ENCODE peak calls at places on chromosome 4, in six cellular contexts. Q is stimulated activated CD4-positive, alpha-beta T cell treated with anti-CD3 and anti-CD28 coated beads, Interleukin-1b, Interleukin-23, amount 100 ng/mL, for 4 hours; M is amniotic epithelial cell; Z is NCI-H2107; L is AG04449; T is stimulated activated CD8-positive, alpha-beta memory T cell treated with anti-CD3 and anti-CD28 coated beads, Interleukin-15, amount 100 ng/mL, for 4 hours. R is an unnamed sample.

GRCh38 chr4:70994387-70995099 is 1.1 kb downstream of the DCK start:
- DNase-seq in Q (no peak), M (no peak), Z (no peak), L (no peak), T (no peak), R (peak; percentile 1)

GRCh38 chr4:10926025-10926424 is 241.5 kb upstream of the CLNK start:
- DNase-seq in Q (no peak), M (no peak), Z (no peak), L (no peak), T (no peak), R (no peak)

GRCh38 chr4:176579233-176579632 is 213.5 kb downstream of the VEGFC start:
- DNase-seq in Q (no peak), M (no peak), Z (no peak), L (no peak), T (no peak), R (no peak)

GRCh38 chr4:3199661-3200422 is 49.1 kb upstream of the MSANTD1 start:
- DNase-seq in Q (no peak), M (peak; percentile 33), Z (no peak), L (no peak), T (no peak), R (no peak)

GRCh38 chr4:135269125-135269772 is 1067.7 kb upstream of the PABPC4L start:
- DNase-seq in Q (no peak), M (no peak), Z (no peak), L (no peak), T (no peak), R (no peak)

GRCh38 chr4:152996101-152996500 is 60.0 kb downstream of the FHDC1 start:
- DNase-seq in Q (no peak), M (no peak), Z (no peak), L (no peak), T (no peak), R (peak; percentile 9)

GRCh38 chr4:169142390-169142789 is 128.4 kb downstream of the SH3RF1 start:
- DNase-seq in Q (no peak), M (no peak), Z (no peak), L (no peak), T (no peak), R (no peak)

GRCh38 chr4:138560448-138560847 is 318.3 kb upstream of the SLC7A11 start:
- DNase-seq in Q (no peak), M (no peak), Z (no peak), L (no peak), T (no peak), R (no peak)

GRCh38 chr4:184826315-184827266 is 823 bp upstream of the ACSL1 start:
- DNase-seq in Q (peak; percentile 46), M (peak; percentile 46), Z (no peak), L (no peak), T (peak; percentile 41), R (no peak)

GRCh38 chr4:173333658-173334084 is 487 bp downstream of the HMGB2 start:
- DNase-seq in Q (peak; percentile 30), M (no peak), Z (no peak), L (no peak), T (peak; percentile 7), R (peak; percentile 58)

GRCh38 chr4:26753642-26754041 is 107.0 kb upstream of the STIM2 start:
- DNase-seq in Q (no peak), M (peak; percentile 10), Z (peak; percentile 0), L (no peak), T (no peak), R (no peak)

GRCh38 chr4:139617702-139618490 is 47.7 kb upstream of the MGST2 start:
- DNase-seq in Q (no peak), M (peak; percentile 27), Z (no peak), L (no peak), T (no peak), R (peak; percentile 64)

GRCh38 chr4:55635760-55636621 is at the start of gene NMU:
- DNase-seq in Q (peak; percentile 5), M (no peak), Z (peak; percentile 35), L (no peak), T (no peak), R (no peak)

GRCh38 chr4:169254546-169254983 is 16.2 kb downstream of the SH3RF1 start:
- DNase-seq in Q (no peak), M (peak; percentile 79), Z (no peak), L (no peak), T (no peak), R (peak; percentile 39)

GRCh38 chr4:175298119-175298518 is 380.0 kb downstream of the ADAM29 start:
- DNase-seq in Q (no peak), M (peak; percentile 58), Z (no peak), L (no peak), T (no peak), R (peak; percentile 22)

GRCh38 chr4:113086172-113086695 is 36.8 kb downstream of the ANK2 start:
- DNase-seq in Q (no peak), M (no peak), Z (no peak), L (no peak), T (no peak), R (no peak)

GRCh38 chr4:102143433-102143832 is 201.8 kb downstream of the SLC39A8 start:
- DNase-seq in Q (no peak), M (no peak), Z (no peak), L (no peak), T (no peak), R (peak; percentile 31)

GRCh38 chr4:2250003-2250763 is 8.3 kb upstream of the HAUS3 start:
- DNase-seq in Q (no peak), M (no peak), Z (no peak), L (no peak), T (no peak), R (no peak)

GRCh38 chr4:83605744-83606172 is 69.8 kb downstream of the GPAT3 start:
- DNase-seq in Q (no peak), M (no peak), Z (no peak), L (no peak), T (no peak), R (no peak)

GRCh38 chr4:37538931-37539330 is 147.2 kb downstream of the RELL1 start:
- DNase-seq in Q (no peak), M (no peak), Z (no peak), L (no peak), T (no peak), R (no peak)

GRCh38 chr4:121408-122084 is 2.8 kb upstream of the ZNF718 start:
- DNase-seq in Q (no peak), M (no peak), Z (no peak), L (no peak), T (peak; percentile 13), R (no peak)